ENCODE peak calls at places on chromosomes 1 and 21, in four cellular contexts. I is K562, Q is HepG2, Z is GM12891. S is an unnamed sample.
A peak's percentile ranks its signal among the peaks of the same experiment; 100 is the strongest.

GRCh38 chr1:10401281-10401680 is 2.4 kb downstream of the PGD start:
- DNase-seq in I (no peak), Q (peak; percentile 39), Z (no peak), S (no peak)

GRCh38 chr21:42672699-42673458 is 19.5 kb downstream of the PDE9A start:
- DNase-seq in I (no peak), Q (no peak), Z (no peak), S (no peak)

GRCh38 chr1:178376008-178376407 is 120.8 kb downstream of the CLEC20A start:
- DNase-seq in I (no peak), Q (no peak), Z (no peak), S (no peak)

GRCh38 chr1:15691434-15692032 is 7.4 kb downstream of the PLEKHM2 start:
- DNase-seq in I (no peak), Q (no peak), Z (no peak), S (no peak)

GRCh38 chr1:168529533-168529932 is 14.3 kb downstream of the XCL2 start:
- DNase-seq in I (no peak), Q (no peak), Z (no peak), S (no peak)

GRCh38 chr1:47842228-47842627 is 155.0 kb downstream of the TRABD2B start:
- DNase-seq in I (no peak), Q (no peak), Z (no peak), S (no peak)

GRCh38 chr1:5911871-5912271 is 80.4 kb downstream of the NPHP4 start:
- DNase-seq in I (no peak), Q (no peak), Z (no peak), S (no peak)

GRCh38 chr21:14206222-14206621 is 4.5 kb downstream of the LIPI start:
- DNase-seq in I (no peak), Q (no peak), Z (no peak), S (no peak)

GRCh38 chr1:51877434-51878306 is 857 bp downstream of the NRDC start:
- DNase-seq in I (peak; percentile 62), Q (no peak), Z (no peak), S (no peak)

GRCh38 chr1:22830131-22830566 is 119.5 kb downstream of the EPHB2 start:
- DNase-seq in I (no peak), Q (no peak), Z (no peak), S (no peak)

GRCh38 chr21:32569261-32570230 is 15.8 kb downstream of the TCP10L start:
- DNase-seq in I (peak; percentile 91), Q (peak; percentile 77), Z (peak; percentile 63), S (peak; percentile 50)

GRCh38 chr1:7220007-7220406 is 434.8 kb downstream of the CAMTA1 start:
- DNase-seq in I (no peak), Q (no peak), Z (no peak), S (no peak)

GRCh38 chr1:37020653-37021277 is 13.6 kb downstream of the GRIK3 start:
- DNase-seq in I (peak; percentile 67), Q (peak; percentile 5), Z (no peak), S (no peak)

GRCh38 chr1:43990271-43991199 is 864 bp upstream of the CCDC24 start:
- DNase-seq in I (peak; percentile 47), Q (no peak), Z (no peak), S (no peak)

GRCh38 chr1:160971618-160972056 is 17.0 kb upstream of the ITLN2 start:
- DNase-seq in I (no peak), Q (no peak), Z (no peak), S (no peak)

GRCh38 chr1:21397813-21398188 is 42.1 kb upstream of the NBPF3 start:
- DNase-seq in I (peak; percentile 40), Q (no peak), Z (no peak), S (no peak)

GRCh38 chr1:178465011-178465410 is 31.8 kb downstream of the CLEC20A start:
- DNase-seq in I (no peak), Q (no peak), Z (no peak), S (no peak)

GRCh38 chr1:109625176-109625575 is 5.5 kb downstream of the AMPD2 start:
- DNase-seq in I (no peak), Q (no peak), Z (no peak), S (no peak)

DNA sequence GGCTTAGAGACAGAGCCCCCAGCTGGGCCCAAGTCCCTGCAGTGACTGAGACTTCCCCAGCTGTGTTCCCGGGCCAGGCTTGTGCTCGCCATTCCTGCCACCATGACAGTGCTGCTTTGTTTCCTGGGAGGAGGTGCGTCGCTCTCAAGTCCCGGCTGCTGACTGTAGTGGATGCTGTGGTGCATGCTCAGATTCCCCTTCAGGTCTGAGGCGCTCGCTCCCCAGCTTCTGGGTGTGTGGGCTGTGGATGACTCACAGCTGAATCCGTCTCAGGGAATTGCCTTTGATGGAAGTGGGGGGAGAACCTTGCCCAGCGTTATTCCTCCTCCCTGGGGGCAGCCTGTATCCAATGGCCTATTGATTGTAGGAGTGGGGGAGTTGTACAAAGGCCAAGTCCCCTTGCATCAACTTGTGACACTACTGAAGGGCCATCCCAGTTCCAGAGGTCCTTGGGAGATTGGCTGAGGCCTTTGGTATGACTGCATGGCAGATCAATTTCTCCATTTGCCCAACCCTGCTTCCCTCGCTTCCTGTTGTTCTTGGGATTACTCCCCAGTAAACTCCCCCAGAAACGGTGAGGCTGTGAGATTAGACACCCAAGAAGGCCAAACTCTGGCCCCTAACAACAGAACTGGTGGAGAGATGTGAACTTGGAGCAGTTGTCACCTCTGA is 17.8 kb upstream of the POU3F1 start:
- DNase-seq in I (peak; percentile 78), Q (no peak), Z (no peak), S (no peak)
- TF ChIP-seq POLR2A in I (no peak), Q (no peak), Z (no peak), S (no peak)

DNA sequence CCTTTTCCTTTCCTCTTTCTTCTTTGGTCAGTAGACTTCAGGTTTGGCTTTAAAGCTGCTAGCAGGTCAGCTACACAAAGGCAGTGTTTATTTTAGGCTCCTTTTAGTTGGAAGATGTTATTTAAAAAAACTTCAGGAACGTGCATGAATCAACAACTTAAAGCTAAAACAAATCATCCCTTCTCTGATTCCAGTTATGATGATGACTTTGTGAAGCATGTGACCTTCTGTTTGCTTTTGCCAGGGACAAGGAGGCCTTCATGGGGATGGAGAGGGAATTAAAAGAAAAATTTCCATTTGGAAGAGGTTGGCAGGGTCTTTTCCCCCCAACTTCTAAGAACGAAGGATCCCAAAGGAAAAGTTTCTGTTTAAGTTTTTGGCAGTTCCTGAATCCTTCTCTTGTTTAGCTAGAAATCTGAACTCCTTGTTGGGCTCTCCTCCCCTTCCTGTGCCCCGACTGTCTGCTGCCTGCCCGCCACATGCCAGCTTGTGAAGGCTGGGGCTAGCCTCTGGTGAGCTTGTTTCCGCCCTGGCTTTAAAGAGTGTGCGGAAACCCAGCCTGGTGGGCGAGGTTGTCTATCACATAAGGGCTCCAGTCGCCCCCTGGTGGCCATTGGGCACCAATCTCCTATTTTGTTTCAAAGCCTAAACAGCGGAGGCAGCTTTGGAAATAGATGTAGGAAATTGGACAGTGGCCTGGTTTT is 9.5 kb downstream of the ATP8B2 start:
- DNase-seq in I (peak; percentile 89), Q (peak; percentile 88), Z (peak; percentile 86), S (peak; percentile 87)
- TF ChIP-seq POLR2AphosphoS5 in I (no peak), Q (no peak), Z (no peak), S (no peak)

GRCh38 chr1:40382110-40382464 is 8.6 kb downstream of the SMAP2 start:
- DNase-seq in I (no peak), Q (no peak), Z (no peak), S (no peak)
- TF ChIP-seq TAF1 in I (no peak), Q (no peak), Z (no peak), S (no peak)

DNA sequence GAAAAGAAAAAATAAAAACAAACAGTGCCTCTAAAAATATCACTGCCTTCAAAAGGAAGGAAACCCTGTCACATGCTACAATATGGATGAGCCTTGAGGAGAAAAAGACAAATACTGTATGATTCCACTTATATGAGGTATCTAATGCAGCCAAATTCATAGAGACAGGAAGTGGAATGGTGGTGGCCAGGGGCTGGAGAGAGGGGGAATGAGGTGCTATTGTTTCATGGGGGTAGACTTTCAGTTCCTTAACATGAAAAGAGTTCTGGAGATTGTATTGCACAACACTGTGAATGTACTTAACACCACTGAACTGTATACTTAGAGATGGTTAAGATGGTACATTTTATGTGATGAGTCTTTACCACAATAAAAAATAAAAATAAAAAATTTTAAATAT is 17.2 kb downstream of the S100A6 start:
- DNase-seq in I (no peak), Q (no peak), Z (no peak), S (no peak)
- TF ChIP-seq POLR2A in I (no peak), Q (no peak), Z (no peak), S (no peak)

GRCh38 chr1:223706077-223706988 is 6.0 kb upstream of the CAPN2 start:
- DNase-seq in I (no peak), Q (peak; percentile 44), Z (no peak), S (no peak)
- TF ChIP-seq POLR2AphosphoS5 in I (no peak), Q (no peak), Z (no peak), S (no peak)

DNA sequence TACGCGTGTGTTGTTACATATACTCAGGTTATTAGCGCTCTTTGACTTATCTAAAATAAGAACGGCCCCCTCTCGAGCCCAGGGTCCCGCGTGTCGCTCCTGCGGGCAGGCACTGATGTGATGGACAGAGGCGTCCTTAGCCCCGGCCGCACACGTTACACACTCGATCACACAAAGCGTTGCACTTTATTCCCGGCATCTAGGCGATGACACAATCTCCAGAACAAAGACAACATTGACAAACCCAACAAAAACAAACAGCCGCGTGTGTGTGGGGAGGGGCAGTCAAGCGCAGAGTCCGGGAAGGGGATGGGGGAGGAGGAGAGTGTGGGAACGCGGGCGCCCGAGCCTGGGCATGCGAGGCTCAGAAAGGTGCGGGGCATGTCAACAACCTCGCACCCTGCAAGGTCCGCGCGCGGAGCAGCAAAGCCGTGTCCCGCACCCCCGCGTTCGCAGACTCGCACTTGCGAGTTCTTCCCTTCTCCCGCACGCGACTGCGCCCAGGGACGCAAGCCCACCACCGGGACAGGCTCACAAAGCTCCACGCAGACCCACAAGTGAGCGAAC is 488 bp upstream of the EFNA1 start:
- DNase-seq in I (peak; percentile 41), Q (peak; percentile 99), Z (no peak), S (no peak)
- TF ChIP-seq TAF1 in I (no peak), Q (peak; percentile 72), Z (no peak), S (no peak)

GRCh38 chr21:35911412-35912191 is 148.7 kb downstream of the SETD4 start:
- DNase-seq in I (no peak), Q (no peak), Z (no peak), S (no peak)
- TF ChIP-seq POLR2A in I (no peak), Q (no peak), Z (no peak), S (no peak)

DNA sequence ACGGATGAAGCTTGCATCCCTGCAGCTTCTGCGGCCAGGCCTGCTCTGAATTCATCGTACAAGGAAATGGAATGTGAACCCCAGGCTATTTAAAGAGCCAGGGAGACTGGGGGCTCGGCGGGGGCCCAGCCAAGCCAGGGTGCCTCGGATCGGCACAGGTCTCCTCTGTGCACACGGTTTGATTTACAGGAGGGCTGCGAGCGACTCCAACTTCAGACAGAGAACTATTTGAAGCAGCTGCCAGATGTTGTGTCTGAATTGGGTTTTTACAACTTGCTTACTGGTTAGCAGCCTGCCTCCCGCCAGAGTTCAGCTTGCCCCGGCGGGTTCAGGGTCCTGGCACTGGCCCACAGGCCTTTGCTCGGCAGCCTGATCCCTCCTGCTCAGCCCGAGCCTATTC is 83.2 kb downstream of the SPSB1 start:
- DNase-seq in I (no peak), Q (no peak), Z (no peak), S (no peak)
- TF ChIP-seq POLR2AphosphoS5 in I (no peak), Q (no peak), Z (no peak), S (no peak)

DNA sequence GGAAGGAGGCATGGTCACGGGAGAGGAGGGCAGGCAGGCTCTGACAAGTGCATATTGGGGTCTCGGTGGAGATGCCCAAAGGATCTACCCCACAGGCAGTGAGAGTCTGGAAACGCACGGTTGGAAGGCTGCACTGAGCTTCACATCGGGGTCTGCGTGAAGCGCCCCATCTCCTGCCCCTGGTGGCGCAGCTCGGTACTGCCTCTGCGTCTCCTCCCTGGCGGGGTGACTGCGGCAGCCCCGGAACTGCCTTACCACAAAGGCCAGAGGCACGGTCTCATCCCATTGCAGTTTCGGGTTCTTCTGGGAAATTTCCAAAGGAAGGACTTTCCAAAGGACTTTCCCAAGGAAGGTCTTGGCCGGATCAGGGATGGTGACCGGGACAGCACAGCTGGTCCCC is 69.2 kb upstream of the AJAP1 start:
- DNase-seq in I (peak; percentile 59), Q (no peak), Z (peak; percentile 46), S (no peak)
- TF ChIP-seq TAF1 in I (no peak), Q (no peak), Z (no peak), S (no peak)

S was measured in GM12892.